ENCODE peak calls at places on chromosome 10, in eight cellular contexts. L is PC-3, R is K562, F is HCT116, U is GM23248, N is DND-41, J is mammary epithelial cell, H is MM.1S. G is an unnamed sample.

GRCh38 chr10:132476146-132477065 is 61.2 kb upstream of the INPP5A start:
- DNase-seq in L (no peak), R (no peak), F (no peak), U (no peak), N (no peak), J (no peak), H (no peak), G (no peak)

GRCh38 chr10:129417882-129418281 is 49.2 kb upstream of the MGMT start:
- DNase-seq in L (no peak), R (no peak), F (no peak), U (peak; percentile 20), N (no peak), J (no peak), H (no peak), G (no peak)

GRCh38 chr10:78997635-78998618 is 70.8 kb upstream of the ZMIZ1 start:
- DNase-seq in L (no peak), R (no peak), F (no peak), U (no peak), N (no peak), J (no peak), H (no peak), G (no peak)

GRCh38 chr10:110512461-110513187 is 14.9 kb downstream of the DUSP5 start:
- DNase-seq in L (peak; percentile 80), R (no peak), F (no peak), U (peak; percentile 91), N (no peak), J (peak; percentile 87), H (peak; percentile 6), G (no peak)

GRCh38 chr10:101559596-101560292 is 28.3 kb downstream of the POLL start:
- DNase-seq in L (no peak), R (no peak), F (no peak), U (no peak), N (no peak), J (no peak), H (no peak), G (no peak)

GRCh38 chr10:1507436-1507835 is 229.9 kb downstream of the ADARB2 start:
- DNase-seq in L (no peak), R (no peak), F (no peak), U (no peak), N (no peak), J (no peak), H (no peak), G (no peak)

GRCh38 chr10:128047991-128048826 is 78.0 kb downstream of the MKI67 start:
- DNase-seq in L (peak; percentile 65), R (no peak), F (no peak), U (peak; percentile 42), N (peak; percentile 43), J (peak; percentile 88), H (peak; percentile 48), G (no peak)

GRCh38 chr10:29039659-29040309 is 249.1 kb upstream of the LYZL1 start:
- DNase-seq in L (peak; percentile 29), R (no peak), F (no peak), U (peak; percentile 51), N (no peak), J (peak; percentile 6), H (no peak), G (no peak)

GRCh38 chr10:80454526-80455460 is 683 bp downstream of the TSPAN14 start:
- DNase-seq in L (no peak), R (peak; percentile 62), F (no peak), U (peak; percentile 62), N (peak; percentile 41), J (peak; percentile 39), H (peak; percentile 30), G (no peak)

GRCh38 chr10:17820943-17821342 is 11.8 kb downstream of the MRC1 start:
- DNase-seq in L (no peak), R (no peak), F (no peak), U (no peak), N (peak; percentile 56), J (no peak), H (no peak), G (no peak)

GRCh38 chr10:48215148-48215982 is 59.1 kb downstream of the FRMPD2 start:
- DNase-seq in L (peak; percentile 72), R (peak; percentile 79), F (peak; percentile 28), U (peak; percentile 32), N (peak; percentile 72), J (peak; percentile 69), H (peak; percentile 40), G (no peak)

DNA sequence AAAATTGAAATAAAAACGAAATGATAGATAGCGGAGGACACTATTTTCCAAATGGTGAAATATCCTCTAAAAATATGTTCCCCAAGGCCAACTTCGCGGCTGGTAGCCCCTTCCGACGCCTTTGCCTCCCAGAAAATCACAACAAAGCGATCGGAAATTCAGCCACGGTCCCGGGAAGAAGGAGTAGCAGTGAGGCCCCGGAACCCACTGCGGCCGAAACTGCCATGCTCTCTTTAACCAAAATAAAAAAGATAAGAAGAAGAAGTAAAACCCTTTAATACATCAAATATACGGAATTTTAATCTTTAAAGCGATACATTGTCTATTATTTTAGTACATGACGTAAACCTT is 4.0 kb downstream of the ZNF503 start:
- DNase-seq in L (peak; percentile 69), R (no peak), F (no peak), U (peak; percentile 60), N (no peak), J (peak; percentile 47), H (no peak), G (no peak)
- H3K27ac ChIP-seq in L (peak overlapping the region; percentile 41), R (no peak overlapping the region), F (peak overlapping the region; percentile 93), U (peak overlapping the region; percentile 92), N (no peak overlapping the region), J (peak overlapping the region; percentile 78), H (no peak overlapping the region), G (no peak overlapping the region)

GRCh38 chr10:67764012-67764822 is 68.2 kb upstream of the CTNNA3 start:
- DNase-seq in L (peak; percentile 100), R (peak; percentile 92), F (peak; percentile 90), U (peak; percentile 94), N (peak; percentile 97), J (peak; percentile 90), H (peak; percentile 98), G (peak; percentile 73)
- TF ChIP-seq EZH2 in L (no peak), R (no peak), F (no peak), U (no peak), N (no peak), J (no peak), H (no peak), G (no peak)

GRCh38 chr10:89837173-89838001 is 136.0 kb downstream of the KIF20B start:
- DNase-seq in L (peak; percentile 1), R (no peak), F (no peak), U (peak; percentile 43), N (no peak), J (no peak), H (peak; percentile 34), G (no peak)

GRCh38 chr10:89838002-89838615 is 136.7 kb downstream of the KIF20B start:
- DNase-seq in L (no peak), R (no peak), F (no peak), U (peak; percentile 3), N (no peak), J (no peak), H (no peak), G (no peak)

GRCh38 chr10:89836840-89837172 is 135.4 kb downstream of the KIF20B start:
- DNase-seq in L (no peak), R (no peak), F (no peak), U (no peak), N (no peak), J (no peak), H (no peak), G (no peak)
- H3K9ac ChIP-seq in L (no peak overlapping the region), R (peak overlapping the region; percentile 64), F (no peak overlapping the region), U (peak overlapping the region; percentile 52), N (no peak overlapping the region), J (no peak overlapping the region), H (peak overlapping the region; percentile 55), G (no peak overlapping the region)

GRCh38 chr10:86770412-86770960 is 14.1 kb downstream of the BMPR1A start:
- DNase-seq in L (no peak), R (peak; percentile 61), F (no peak), U (no peak), N (no peak), J (no peak), H (no peak), G (no peak)

GRCh38 chr10:86775859-86776180 is 19.4 kb downstream of the BMPR1A start:
- DNase-seq in L (no peak), R (no peak), F (no peak), U (no peak), N (no peak), J (no peak), H (no peak), G (no peak)

GRCh38 chr10:86773486-86773885 is 17.1 kb downstream of the BMPR1A start:
- DNase-seq in L (no peak), R (no peak), F (no peak), U (no peak), N (no peak), J (no peak), H (no peak), G (no peak)

GRCh38 chr10:86779267-86780017 is 23.0 kb downstream of the BMPR1A start:
- DNase-seq in L (no peak), R (no peak), F (no peak), U (peak; percentile 30), N (no peak), J (no peak), H (no peak), G (no peak)

GRCh38 chr10:86775056-86775858 is 18.8 kb downstream of the BMPR1A start:
- DNase-seq in L (no peak), R (peak; percentile 22), F (no peak), U (peak; percentile 58), N (no peak), J (peak; percentile 36), H (no peak), G (no peak)
- H3K27ac ChIP-seq in L (no peak overlapping the region), R (peak overlapping the region; percentile 90), F (no peak overlapping the region), U (peak overlapping the region; percentile 63), N (no peak overlapping the region), J (peak overlapping the region; percentile 7), H (peak overlapping the region; percentile 2), G (no peak overlapping the region)

GRCh38 chr10:84540617-84541288 is 212.4 kb downstream of the CCSER2 start:
- DNase-seq in L (peak; percentile 59), R (peak; percentile 85), F (no peak), U (peak; percentile 89), N (peak; percentile 56), J (peak; percentile 45), H (peak; percentile 51), G (no peak)
- TF ChIP-seq EZH2 in L (no peak), R (no peak), F (no peak), U (no peak), N (no peak), J (no peak), H (no peak), G (no peak)

G was measured in SK-N-MC.